ENCODE peak calls at places on chromosome 11, in four cellular contexts. G is EH, C is mucosa of descending colon, Y is T-cell. M is an unnamed sample.

GRCh38 chr11:92295175-92296137 is 70.8 kb downstream of the FAT3 start:
- DNase-seq in G (peak), C (peak), Y (no peak), M (peak)

GRCh38 chr11:9745411-9746211 is 81.7 kb downstream of the SWAP70 start:
- DNase-seq in G (no peak), C (no peak), Y (no peak), M (no peak)

GRCh38 chr11:64763804-64764611 is 4.2 kb upstream of the PYGM start:
- DNase-seq in G (no peak), C (no peak), Y (peak), M (no peak)

GRCh38 chr11:106503901-106504300 is 426.4 kb downstream of the AASDHPPT start:
- DNase-seq in G (no peak), C (no peak), Y (no peak), M (no peak)

GRCh38 chr11:2269601-2270321 is 627 bp downstream of the ASCL2 start:
- DNase-seq in G (peak), C (peak), Y (peak), M (peak)

GRCh38 chr11:77778549-77778948 is 42.0 kb downstream of the RSF1 start:
- DNase-seq in G (no peak), C (no peak), Y (no peak), M (no peak)

GRCh38 chr11:120929664-120930154 is 94.2 kb upstream of the TBCEL start:
- DNase-seq in G (peak), C (peak), Y (peak), M (peak)

GRCh38 chr11:116255234-116255953 is 517.4 kb downstream of the BUD13 start:
- DNase-seq in G (no peak), C (no peak), Y (no peak), M (no peak)

GRCh38 chr11:100716848-100717247 is 29.8 kb downstream of the ARHGAP42 start:
- DNase-seq in G (no peak), C (no peak), Y (no peak), M (no peak)

GRCh38 chr11:8281266-8281665 is 17.6 kb upstream of the LMO1 start:
- DNase-seq in G (no peak), C (no peak), Y (no peak), M (no peak)

GRCh38 chr11:40118026-40118425 is 1341.4 kb downstream of the LRRC4C start:
- DNase-seq in G (no peak), C (no peak), Y (no peak), M (no peak)

GRCh38 chr11:64879226-64879900 is 942 bp upstream of the EHD1 start:
- DNase-seq in G (no peak), C (no peak), Y (no peak), M (no peak)

GRCh38 chr11:2378527-2379210 is 1.6 kb downstream of the CD81 start:
- DNase-seq in G (peak), C (no peak), Y (no peak), M (peak)

GRCh38 chr11:98300777-98301176 is 720.0 kb upstream of the CNTN5 start:
- DNase-seq in G (no peak), C (no peak), Y (no peak), M (no peak)

GRCh38 chr11:134592391-134592990 is 180.4 kb upstream of the B3GAT1 start:
- DNase-seq in G (no peak), C (peak), Y (peak), M (no peak)

GRCh38 chr11:24619900-24620299 is 123.0 kb downstream of the LUZP2 start:
- DNase-seq in G (no peak), C (no peak), Y (no peak), M (no peak)

GRCh38 chr11:35953081-35953480 is 9.2 kb downstream of the LDLRAD3 start:
- DNase-seq in G (no peak), C (no peak), Y (no peak), M (no peak)

GRCh38 chr11:8794126-8794525 is 111.5 kb downstream of the RPL27A start:
- DNase-seq in G (no peak), C (no peak), Y (no peak), M (no peak)

GRCh38 chr11:119100246-119100959 is 1.2 kb downstream of the DPAGT1 start:
- DNase-seq in G (peak), C (peak), Y (no peak), M (peak)

GRCh38 chr11:87820026-87820425 is 355.2 kb downstream of the RAB38 start:
- DNase-seq in G (peak), C (no peak), Y (no peak), M (no peak)

GRCh38 chr11:106553304-106553703 is 465.0 kb downstream of the GUCY1A2 start:
- DNase-seq in G (no peak), C (no peak), Y (no peak), M (no peak)

GRCh38 chr11:44914105-44914504 is 36.6 kb downstream of the TP53I11 start:
- DNase-seq in G (no peak), C (no peak), Y (no peak), M (no peak)

GRCh38 chr11:71309181-71309580 is 56.8 kb upstream of the SHANK2 start:
- DNase-seq in G (no peak), C (no peak), Y (no peak), M (no peak)

GRCh38 chr11:66727282-66727882 is 1.6 kb downstream of the SPTBN2 start:
- DNase-seq in G (peak), C (no peak), Y (no peak), M (peak)

GRCh38 chr11:66112640-66113098 is 42.6 kb downstream of the PACS1 start:
- DNase-seq in G (peak), C (no peak), Y (no peak), M (peak)